ENCODE peak calls at places on chromosomes 6 and 20, in six cellular contexts. F, U, M, H, E and B are unnamed samples.

GRCh38 chr20:51924509-51924908 is 122.2 kb upstream of the SALL4 start:
- DNase-seq in F (no peak), U (no peak), M (no peak), H (no peak), E (no peak), B (no peak)

GRCh38 chr6:104644848-104645247 is 214.9 kb downstream of the HACE1 start:
- DNase-seq in F (no peak), U (no peak), M (no peak), H (no peak), E (no peak), B (no peak)

GRCh38 chr6:167020211-167020610 is 21.0 kb downstream of the CEP43 start:
- DNase-seq in F (no peak), U (no peak), M (no peak), H (no peak), E (no peak), B (no peak)

GRCh38 chr6:19842030-19842429 is 4.9 kb downstream of the ID4 start:
- DNase-seq in F (no peak), U (peak; percentile 22), M (no peak), H (no peak), E (no peak), B (no peak)

GRCh38 chr6:1371933-1372332 is 17.4 kb upstream of the FOXF2 start:
- DNase-seq in F (no peak), U (no peak), M (no peak), H (no peak), E (no peak), B (no peak)

GRCh38 chr6:40542175-40542764 is 44.9 kb downstream of the LRFN2 start:
- DNase-seq in F (no peak), U (no peak), M (no peak), H (no peak), E (no peak), B (no peak)

GRCh38 chr20:63488331-63489251 is 10.3 kb downstream of the EEF1A2 start:
- DNase-seq in F (no peak), U (no peak), M (no peak), H (no peak), E (no peak), B (no peak)

GRCh38 chr20:56195946-56196345 is 52.6 kb upstream of the MC3R start:
- DNase-seq in F (peak; percentile 11), U (no peak), M (no peak), H (no peak), E (peak; percentile 13), B (no peak)

GRCh38 chr6:39452306-39452705 is 129.8 kb upstream of the KCNK16 start:
- DNase-seq in F (peak; percentile 62), U (peak; percentile 30), M (no peak), H (peak; percentile 64), E (no peak), B (no peak)

GRCh38 chr6:33668914-33669313 is 42.6 kb downstream of the UQCC2 start:
- DNase-seq in F (peak; percentile 76), U (no peak), M (no peak), H (no peak), E (no peak), B (no peak)

GRCh38 chr6:14035448-14035847 is 82.1 kb upstream of the CD83 start:
- DNase-seq in F (peak; percentile 31), U (peak; percentile 89), M (no peak), H (peak; percentile 82), E (no peak), B (no peak)

GRCh38 chr6:169803291-169803811 is 51.9 kb downstream of the ERMARD start:
- DNase-seq in F (no peak), U (no peak), M (no peak), H (no peak), E (peak; percentile 72), B (no peak)

GRCh38 chr20:13877789-13878188 is 93.0 kb downstream of the NDUFAF5 start:
- DNase-seq in F (no peak), U (no peak), M (no peak), H (no peak), E (no peak), B (no peak)

GRCh38 chr6:14573267-14573666 is 455.7 kb downstream of the CD83 start:
- DNase-seq in F (no peak), U (no peak), M (no peak), H (no peak), E (no peak), B (no peak)

GRCh38 chr6:13526339-13526717 is 38.9 kb upstream of the GFOD1 start:
- DNase-seq in F (no peak), U (no peak), M (no peak), H (no peak), E (no peak), B (no peak)

GRCh38 chr6:15398657-15399287 is 152.9 kb downstream of the JARID2 start:
- DNase-seq in F (no peak), U (no peak), M (no peak), H (no peak), E (no peak), B (no peak)

GRCh38 chr6:144544266-144544830 is 259.2 kb downstream of the UTRN start:
- DNase-seq in F (no peak), U (no peak), M (no peak), H (no peak), E (no peak), B (no peak)

GRCh38 chr6:32254761-32255211 is 30.9 kb upstream of the NOTCH4 start:
- DNase-seq in F (no peak), U (no peak), M (no peak), H (no peak), E (no peak), B (no peak)

GRCh38 chr20:40449974-40450616 is 238.9 kb downstream of the MAFB start:
- DNase-seq in F (no peak), U (no peak), M (no peak), H (no peak), E (no peak), B (no peak)

GRCh38 chr6:67201563-67201962 is 1433.5 kb upstream of the ADGRB3 start:
- DNase-seq in F (no peak), U (no peak), M (no peak), H (no peak), E (no peak), B (no peak)

GRCh38 chr6:84768442-84769174 is 4.2 kb upstream of the TBX18 start:
- DNase-seq in F (peak; percentile 39), U (peak; percentile 71), M (peak; percentile 37), H (no peak), E (no peak), B (no peak)

GRCh38 chr20:992801-993535 is 9.1 kb downstream of the RSPO4 start:
- DNase-seq in F (no peak), U (no peak), M (no peak), H (no peak), E (no peak), B (no peak)

GRCh38 chr20:16729565-16730460 is at the start of gene SNRPB2:
- DNase-seq in F (peak; percentile 89), U (peak; percentile 96), M (peak; percentile 87), H (peak; percentile 95), E (peak; percentile 98), B (peak; percentile 68)
- TF ChIP-seq CTCF in F (no peak), U (no peak), M (no peak), H (no peak), E (no peak), B (no peak)

GRCh38 chr6:137443901-137444300 is 50.3 kb downstream of the OLIG3 start:
- DNase-seq in F (no peak), U (no peak), M (no peak), H (no peak), E (no peak), B (no peak)
- TF ChIP-seq CTCF in F (peak; percentile 9), U (peak; percentile 11), M (no peak), H (no peak), E (no peak), B (no peak)

GRCh38 chr6:151762817-151763216 is 44.7 kb upstream of the ESR1 start:
- DNase-seq in F (no peak), U (no peak), M (no peak), H (no peak), E (no peak), B (no peak)

GRCh38 chr6:151760486-151760885 is 47.0 kb upstream of the ESR1 start:
- DNase-seq in F (no peak), U (no peak), M (no peak), H (no peak), E (no peak), B (no peak)

GRCh38 chr6:151763938-151764680 is 43.4 kb upstream of the ESR1 start:
- DNase-seq in F (peak; percentile 97), U (peak; percentile 92), M (peak; percentile 91), H (peak; percentile 89), E (peak; percentile 96), B (peak; percentile 93)

GRCh38 chr6:151765444-151765886 is 42.0 kb upstream of the ESR1 start:
- DNase-seq in F (peak; percentile 83), U (peak; percentile 93), M (peak; percentile 89), H (peak; percentile 91), E (no peak), B (no peak)

GRCh38 chr6:151763303-151763702 is 44.2 kb upstream of the ESR1 start:
- DNase-seq in F (peak; percentile 70), U (peak; percentile 49), M (peak; percentile 26), H (peak; percentile 69), E (no peak), B (no peak)
- TF ChIP-seq CTCF in F (peak; percentile 61), U (peak; percentile 69), M (peak; percentile 21), H (peak; percentile 54), E (no peak), B (no peak)

GRCh38 chr6:141594874-141595273 is 537.9 kb upstream of the GJE1 start:
- DNase-seq in F (no peak), U (peak; percentile 1), M (no peak), H (no peak), E (no peak), B (no peak)
- TF ChIP-seq CTCF in F (peak; percentile 5), U (peak; percentile 25), M (no peak), H (peak; percentile 18), E (no peak), B (no peak)

GRCh38 chr20:38181971-38182370 is 16.9 kb upstream of the TGM2 start:
- DNase-seq in F (no peak), U (no peak), M (no peak), H (no peak), E (no peak), B (peak; percentile 3)

GRCh38 chr20:38180781-38181180 is 15.7 kb upstream of the TGM2 start:
- DNase-seq in F (no peak), U (no peak), M (no peak), H (no peak), E (no peak), B (no peak)

GRCh38 chr20:38186788-38187221 is 21.7 kb upstream of the TGM2 start:
- DNase-seq in F (peak; percentile 80), U (no peak), M (no peak), H (no peak), E (no peak), B (no peak)

GRCh38 chr20:38181207-38181693 is 16.2 kb upstream of the TGM2 start:
- DNase-seq in F (no peak), U (no peak), M (no peak), H (no peak), E (peak; percentile 83), B (peak; percentile 17)

GRCh38 chr20:38184098-38184497 is 19.0 kb upstream of the TGM2 start:
- DNase-seq in F (peak; percentile 60), U (no peak), M (no peak), H (no peak), E (peak; percentile 17), B (peak; percentile 7)
- TF ChIP-seq CTCF in F (no peak), U (no peak), M (no peak), H (no peak), E (no peak), B (no peak)